ENCODE peak calls at places on chromosomes 16 and 17, in nine cellular contexts. A is heart left ventricle, D is tibial nerve, C is uterus, J is esophagus squamous epithelium, R is A549, T is HCT116, V is adrenal gland, L is gastrocnemius medialis. E is an unnamed sample.

GRCh38 chr17:65515512-65515911 is 45.9 kb downstream of the AXIN2 start:
- DNase-seq in C (no peak), D (no peak), R (no peak), T (no peak), V (no peak), J (no peak), A (no peak), L (no peak), E (no peak)

GRCh38 chr17:56754523-56755208 is 79.1 kb downstream of the C17orf67 start:
- DNase-seq in L (no peak), R (peak; percentile 53), D (no peak), A (no peak), J (no peak), V (no peak), C (no peak), T (no peak), E (no peak)

GRCh38 chr17:36030949-36031348 is 13.2 kb upstream of the CCL23 start:
- DNase-seq in T (no peak), C (no peak), L (no peak), R (no peak), A (no peak), J (no peak), V (no peak), D (no peak), E (no peak)

GRCh38 chr16:80056334-80056733 is 455.8 kb upstream of the MAF start:
- DNase-seq in A (no peak), T (no peak), R (no peak), L (peak; percentile 12), C (no peak), V (no peak), J (no peak), D (no peak), E (no peak)

GRCh38 chr17:7403043-7403901 is 625 bp downstream of the TMEM256 start:
- DNase-seq in J (no peak), A (peak; percentile 76), D (peak; percentile 56), V (no peak), T (peak; percentile 62), R (peak; percentile 38), C (peak; percentile 67), L (no peak), E (no peak)

GRCh38 chr16:19168173-19169080 is at the start of gene SYT17:
- DNase-seq in V (no peak), L (no peak), C (no peak), T (no peak), D (no peak), J (no peak), R (peak; percentile 38), A (peak; percentile 28), E (no peak)

GRCh38 chr16:65497571-65497970 is 375.7 kb upstream of the CDH11 start:
- DNase-seq in J (no peak), C (no peak), L (no peak), A (no peak), V (no peak), R (no peak), D (no peak), T (no peak), E (no peak)

GRCh38 chr16:19068237-19068815 is 912 bp downstream of the COQ7 start:
- DNase-seq in D (no peak), T (no peak), R (no peak), J (no peak), A (no peak), L (no peak), C (no peak), V (no peak), E (peak; percentile 34)

GRCh38 chr16:85123891-85124635 is 11.8 kb upstream of the CIBAR2 start:
- DNase-seq in C (peak; percentile 75), T (no peak), D (no peak), R (peak; percentile 34), L (peak; percentile 84), J (no peak), A (peak; percentile 79), V (peak; percentile 43), E (peak; percentile 82)

GRCh38 chr16:56344518-56345405 is 80.6 kb downstream of the AMFR start:
- DNase-seq in V (no peak), L (no peak), T (no peak), R (no peak), C (no peak), D (no peak), A (no peak), J (no peak), E (no peak)

GRCh38 chr17:4786516-4786915 is 352 bp upstream of the VMO1 start:
- DNase-seq in L (no peak), C (no peak), V (no peak), T (no peak), D (no peak), R (no peak), A (no peak), J (no peak), E (no peak)

GRCh38 chr17:11459780-11460426 is 138.4 kb upstream of the DNAH9 start:
- DNase-seq in D (no peak), A (no peak), L (no peak), R (no peak), V (no peak), C (peak; percentile 27), T (no peak), J (no peak), E (no peak)

GRCh38 chr17:44987194-44987882 is 19.2 kb upstream of the C1QL1 start:
- DNase-seq in C (no peak), D (no peak), J (no peak), A (no peak), T (no peak), V (no peak), L (no peak), R (no peak), E (no peak)

DNA sequence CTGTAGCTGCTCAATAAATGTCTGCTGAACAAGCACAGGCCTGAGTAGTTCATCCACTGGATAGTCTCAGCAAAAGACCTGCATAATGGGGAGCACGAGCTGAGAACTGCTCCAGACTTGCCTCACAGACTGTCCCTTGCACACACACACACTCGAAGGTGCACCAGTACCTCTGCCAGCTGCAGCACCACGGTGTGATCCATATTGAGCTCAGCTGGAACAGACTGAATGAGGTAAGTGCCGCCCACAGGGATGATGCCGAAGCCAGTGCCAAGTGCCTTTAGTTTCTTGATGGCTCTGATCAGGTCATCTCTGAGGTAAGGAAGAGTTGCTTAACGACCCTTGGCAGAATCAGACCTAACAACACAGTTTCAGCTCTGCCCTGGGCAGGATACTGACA is 11.6 kb downstream of the SNF8 start:
- DNase-seq in L (no peak), R (no peak), A (no peak), V (no peak), J (no peak), D (no peak), T (no peak), C (no peak), E (no peak)
- TF ChIP-seq POLR2A in L (no peak), R (no peak), A (no peak), V (no peak), J (no peak), D (no peak), T (no peak), C (no peak), E (no peak)

GRCh38 chr17:49383048-49383447 is 21.0 kb upstream of the ZNF652 start:
- DNase-seq in A (no peak), V (no peak), L (no peak), C (no peak), D (no peak), J (no peak), T (no peak), R (no peak), E (no peak)
- H3K4me1 ChIP-seq in A (no peaks in the 10 kb centered on the region), V (no peaks in the 10 kb centered on the region), L (no peaks in the 10 kb centered on the region), C (no peaks in the 10 kb centered on the region), D (no peaks in the 10 kb centered on the region), J (no peaks in the 10 kb centered on the region), T (no peaks in the 10 kb centered on the region), R (no peaks in the 10 kb centered on the region), E (peaks cover 21% of the 10 kb centered on the region)

GRCh38 chr17:40361925-40362695 is 2.4 kb downstream of the GJD3 start:
- DNase-seq in D (no peak), C (no peak), J (no peak), T (no peak), A (no peak), V (no peak), L (no peak), R (no peak), E (no peak)

GRCh38 chr17:40362696-40363479 is 1.6 kb downstream of the GJD3 start:
- DNase-seq in L (no peak), C (no peak), J (no peak), D (no peak), A (peak; percentile 74), R (peak; percentile 93), T (peak; percentile 54), V (peak; percentile 62), E (no peak)

GRCh38 chr17:40364906-40365305 is 369 bp upstream of the GJD3 start:
- DNase-seq in L (no peak), T (no peak), J (no peak), R (no peak), A (no peak), V (no peak), D (no peak), C (no peak), E (no peak)

GRCh38 chr17:40364121-40364861 is at the start of gene GJD3:
- DNase-seq in A (no peak), V (no peak), T (no peak), D (no peak), L (no peak), C (no peak), R (no peak), J (no peak), E (no peak)

DNA sequence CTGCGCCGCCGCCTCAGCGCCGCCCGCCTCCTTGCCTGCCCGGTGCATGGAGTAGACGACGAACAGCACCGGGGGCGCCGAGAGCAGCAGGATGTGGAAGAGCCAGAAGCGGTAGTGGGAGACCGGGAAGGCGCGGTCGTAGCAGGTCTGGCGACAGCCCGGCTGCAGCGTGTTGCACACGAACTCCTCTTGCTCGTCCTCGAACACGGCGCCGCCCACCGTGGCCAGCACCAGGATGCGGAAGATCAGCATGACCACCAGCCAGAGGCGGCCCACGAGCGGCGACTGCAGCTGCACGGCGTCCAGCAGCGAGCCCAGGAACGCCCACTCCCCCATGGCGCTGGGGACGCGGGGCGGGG is 1.1 kb downstream of the GJD3 start:
- DNase-seq in L (no peak), A (peak; percentile 59), D (no peak), T (no peak), V (peak; percentile 33), C (no peak), J (no peak), R (peak; percentile 63), E (no peak)
- TF ChIP-seq POLR2A in L (no peak), A (no peak), D (no peak), T (no peak), V (no peak), C (no peak), J (no peak), R (peak; percentile 26), E (no peak)

DNA sequence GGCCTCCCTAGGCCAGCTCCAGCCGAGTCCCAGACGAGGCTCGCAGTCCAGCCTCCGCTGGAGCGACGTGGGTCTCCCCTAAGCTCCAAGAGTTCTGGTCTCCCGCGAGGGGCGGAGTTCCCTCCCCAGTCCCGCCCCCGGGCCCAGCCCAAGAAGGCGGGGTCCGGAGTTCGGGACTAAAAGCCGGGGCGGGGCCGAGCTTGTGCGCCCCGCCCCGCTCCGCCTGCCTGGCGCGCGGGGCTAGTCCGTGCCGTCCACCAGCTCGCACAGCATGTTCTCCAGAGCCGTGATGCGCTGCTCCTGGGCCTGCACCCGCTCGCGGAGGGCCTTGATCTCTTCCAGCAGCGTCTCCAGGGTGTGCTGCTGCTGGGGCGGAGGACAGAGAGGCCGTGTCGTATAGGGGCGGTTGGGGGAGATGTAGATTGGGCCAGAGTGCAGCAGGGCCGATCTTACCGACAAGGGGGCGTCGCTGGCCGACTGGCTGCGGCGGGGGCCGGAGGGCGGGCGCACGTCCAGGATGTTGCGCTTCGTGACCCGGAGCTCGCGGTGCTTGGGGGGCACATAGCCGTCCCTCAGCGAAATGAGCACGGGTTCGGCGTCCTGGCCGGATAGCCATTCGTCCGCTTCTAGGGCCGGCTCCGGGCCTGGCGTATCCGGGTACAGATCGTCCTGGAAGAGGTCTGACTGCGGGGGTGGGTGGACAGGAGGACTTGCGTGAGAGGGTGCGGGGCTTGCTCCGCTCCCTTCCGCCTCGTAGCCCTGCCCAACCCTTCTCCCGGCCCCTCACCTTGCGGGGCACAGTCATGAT is 7.0 kb downstream of the CORO6 start:
- DNase-seq in L (peak; percentile 86), V (peak; percentile 84), D (peak; percentile 85), T (no peak), R (peak; percentile 73), A (peak; percentile 84), C (peak; percentile 89), J (no peak), E (peak; percentile 75)
- H3K4me1 ChIP-seq in L (peaks cover 76% of the 10 kb centered on the region), V (peaks cover 53% of the 10 kb centered on the region), D (no peaks in the 10 kb centered on the region), T (peaks cover 34% of the 10 kb centered on the region), R (peaks cover 45% of the 10 kb centered on the region), A (peaks cover 79% of the 10 kb centered on the region), C (peaks cover 26% of the 10 kb centered on the region), J (peaks cover 46% of the 10 kb centered on the region), E (peaks cover 18% of the 10 kb centered on the region)

E was measured in breast epithelium.